ENCODE peak calls at places on chromosomes 16 and 17, in seven cellular contexts. One of them, this sample, is unnamed.

GRCh38 chr16:15494231-15494630 is 59.8 kb downstream of the BMERB1 start:
- DNase-seq in breast epithelium: no peak
- DNase-seq in psoas muscle: no peak
- DNase-seq in uterus: no peak
- DNase-seq in epithelial cell of esophagus: no peak
- DNase-seq in IMR-90: peak
- DNase-seq in neural progenitor cell: no peak
- DNase-seq in this sample: peak

GRCh38 chr17:7894866-7895265 is 6.3 kb downstream of the CHD3 start:
- DNase-seq in psoas muscle: no peak
- DNase-seq in epithelial cell of esophagus: no peak
- DNase-seq in IMR-90: no peak
- DNase-seq in breast epithelium: no peak
- DNase-seq in neural progenitor cell: no peak
- DNase-seq in uterus: no peak
- DNase-seq in this sample: no peak

GRCh38 chr16:50478773-50479149 is 69.4 kb upstream of the NKD1 start:
- DNase-seq in breast epithelium: no peak
- DNase-seq in neural progenitor cell: no peak
- DNase-seq in psoas muscle: no peak
- DNase-seq in uterus: no peak
- DNase-seq in epithelial cell of esophagus: peak
- DNase-seq in IMR-90: no peak
- DNase-seq in this sample: no peak

GRCh38 chr16:51854401-51854951 is 692.5 kb downstream of the TOX3 start:
- DNase-seq in uterus: no peak
- DNase-seq in IMR-90: peak
- DNase-seq in breast epithelium: no peak
- DNase-seq in epithelial cell of esophagus: no peak
- DNase-seq in psoas muscle: no peak
- DNase-seq in neural progenitor cell: no peak
- DNase-seq in this sample: no peak

GRCh38 chr17:13786000-13786598 is 184.4 kb upstream of the HS3ST3A1 start:
- DNase-seq in neural progenitor cell: no peak
- DNase-seq in epithelial cell of esophagus: no peak
- DNase-seq in psoas muscle: no peak
- DNase-seq in IMR-90: peak
- DNase-seq in uterus: no peak
- DNase-seq in breast epithelium: no peak
- DNase-seq in this sample: peak

GRCh38 chr16:10178079-10178478 is 4.1 kb downstream of the GRIN2A start:
- DNase-seq in breast epithelium: no peak
- DNase-seq in epithelial cell of esophagus: peak
- DNase-seq in psoas muscle: no peak
- DNase-seq in IMR-90: no peak
- DNase-seq in neural progenitor cell: no peak
- DNase-seq in uterus: no peak
- DNase-seq in this sample: no peak

GRCh38 chr16:69393898-69394849 is 8.4 kb upstream of the TERF2 start:
- DNase-seq in IMR-90: peak
- DNase-seq in epithelial cell of esophagus: no peak
- DNase-seq in neural progenitor cell: no peak
- DNase-seq in psoas muscle: no peak
- DNase-seq in breast epithelium: peak
- DNase-seq in uterus: no peak
- DNase-seq in this sample: no peak

GRCh38 chr16:28210979-28211505 is 723 bp downstream of the XPO6 start:
- DNase-seq in neural progenitor cell: peak
- DNase-seq in IMR-90: peak
- DNase-seq in psoas muscle: peak
- DNase-seq in epithelial cell of esophagus: peak
- DNase-seq in uterus: peak
- DNase-seq in breast epithelium: peak
- DNase-seq in this sample: peak

GRCh38 chr16:25877103-25877502 is 185.3 kb downstream of the HS3ST4 start:
- DNase-seq in uterus: no peak
- DNase-seq in neural progenitor cell: no peak
- DNase-seq in IMR-90: no peak
- DNase-seq in psoas muscle: no peak
- DNase-seq in breast epithelium: no peak
- DNase-seq in epithelial cell of esophagus: no peak
- DNase-seq in this sample: no peak

GRCh38 chr16:65225488-65225887 is 103.6 kb upstream of the CDH11 start:
- DNase-seq in epithelial cell of esophagus: no peak
- DNase-seq in IMR-90: no peak
- DNase-seq in uterus: no peak
- DNase-seq in neural progenitor cell: no peak
- DNase-seq in breast epithelium: no peak
- DNase-seq in psoas muscle: no peak
- DNase-seq in this sample: no peak

GRCh38 chr17:6350806-6351205 is 84.1 kb downstream of the AIPL1 start:
- DNase-seq in epithelial cell of esophagus: no peak
- DNase-seq in neural progenitor cell: no peak
- DNase-seq in uterus: no peak
- DNase-seq in breast epithelium: no peak
- DNase-seq in psoas muscle: no peak
- DNase-seq in IMR-90: no peak
- DNase-seq in this sample: no peak

GRCh38 chr17:9875441-9875840 is 29.6 kb downstream of the RCVRN start:
- DNase-seq in breast epithelium: no peak
- DNase-seq in IMR-90: peak
- DNase-seq in epithelial cell of esophagus: no peak
- DNase-seq in uterus: peak
- DNase-seq in psoas muscle: no peak
- DNase-seq in neural progenitor cell: peak
- DNase-seq in this sample: peak

GRCh38 chr17:30554839-30555751 is 77.9 kb downstream of the GOSR1 start:
- DNase-seq in epithelial cell of esophagus: no peak
- DNase-seq in psoas muscle: no peak
- DNase-seq in breast epithelium: no peak
- DNase-seq in uterus: no peak
- DNase-seq in IMR-90: peak
- DNase-seq in neural progenitor cell: peak
- DNase-seq in this sample: peak

GRCh38 chr16:58533751-58534470 is 18.6 kb downstream of the SETD6 start:
- DNase-seq in psoas muscle: peak
- DNase-seq in epithelial cell of esophagus: no peak
- DNase-seq in breast epithelium: no peak
- DNase-seq in uterus: no peak
- DNase-seq in IMR-90: no peak
- DNase-seq in neural progenitor cell: no peak
- DNase-seq in this sample: no peak

GRCh38 chr16:87951550-87952538 is 610 bp downstream of the BANP start:
- DNase-seq in neural progenitor cell: no peak
- DNase-seq in uterus: no peak
- DNase-seq in breast epithelium: no peak
- DNase-seq in psoas muscle: peak
- DNase-seq in IMR-90: no peak
- DNase-seq in epithelial cell of esophagus: no peak
- DNase-seq in this sample: peak

GRCh38 chr17:56679767-56680422 is 86.4 kb downstream of the NOG start:
- DNase-seq in psoas muscle: no peak
- DNase-seq in neural progenitor cell: no peak
- DNase-seq in IMR-90: no peak
- DNase-seq in epithelial cell of esophagus: peak
- DNase-seq in breast epithelium: no peak
- DNase-seq in uterus: no peak
- DNase-seq in this sample: no peak

GRCh38 chr17:1561420-1562177 is 993 bp downstream of the PITPNA start:
- DNase-seq in epithelial cell of esophagus: peak
- DNase-seq in breast epithelium: no peak
- DNase-seq in neural progenitor cell: peak
- DNase-seq in psoas muscle: peak
- DNase-seq in uterus: no peak
- DNase-seq in IMR-90: no peak
- DNase-seq in this sample: no peak

GRCh38 chr17:28046034-28046825 is 3.8 kb downstream of the NLK start:
- DNase-seq in breast epithelium: no peak
- DNase-seq in epithelial cell of esophagus: no peak
- DNase-seq in IMR-90: no peak
- DNase-seq in neural progenitor cell: no peak
- DNase-seq in uterus: no peak
- DNase-seq in psoas muscle: no peak
- DNase-seq in this sample: no peak

GRCh38 chr16:86797700-86798099 is 219.4 kb downstream of the FOXL1 start:
- DNase-seq in uterus: no peak
- DNase-seq in breast epithelium: no peak
- DNase-seq in epithelial cell of esophagus: no peak
- DNase-seq in IMR-90: no peak
- DNase-seq in neural progenitor cell: no peak
- DNase-seq in psoas muscle: no peak
- DNase-seq in this sample: no peak

GRCh38 chr17:77317091-77317519 is 176.3 kb downstream of the SEC14L1 start:
- DNase-seq in uterus: no peak
- DNase-seq in breast epithelium: no peak
- DNase-seq in psoas muscle: peak
- DNase-seq in IMR-90: no peak
- DNase-seq in epithelial cell of esophagus: no peak
- DNase-seq in neural progenitor cell: no peak
- DNase-seq in this sample: no peak

GRCh38 chr16:11258553-11259287 is 2.7 kb upstream of the SOCS1 start:
- DNase-seq in uterus: peak
- DNase-seq in epithelial cell of esophagus: no peak
- DNase-seq in breast epithelium: peak
- DNase-seq in neural progenitor cell: no peak
- DNase-seq in IMR-90: no peak
- DNase-seq in psoas muscle: peak
- DNase-seq in this sample: peak

GRCh38 chr17:19362293-19363113 is at the start of gene B9D1:
- DNase-seq in psoas muscle: peak
- DNase-seq in breast epithelium: peak
- DNase-seq in IMR-90: peak
- DNase-seq in epithelial cell of esophagus: peak
- DNase-seq in neural progenitor cell: peak
- DNase-seq in uterus: peak
- DNase-seq in this sample: peak

GRCh38 chr17:43211480-43212402 is at the start of gene TMEM106A:
- DNase-seq in neural progenitor cell: peak
- DNase-seq in uterus: peak
- DNase-seq in epithelial cell of esophagus: peak
- DNase-seq in psoas muscle: peak
- DNase-seq in IMR-90: peak
- DNase-seq in breast epithelium: peak
- DNase-seq in this sample: peak
- TF ChIP-seq CTCF in neural progenitor cell: peak
- TF ChIP-seq CTCF in uterus: peak
- TF ChIP-seq CTCF in epithelial cell of esophagus: no peak
- TF ChIP-seq CTCF in psoas muscle: no peak
- TF ChIP-seq CTCF in IMR-90: peak
- TF ChIP-seq CTCF in breast epithelium: no peak
- TF ChIP-seq CTCF in this sample: peak

DNA sequence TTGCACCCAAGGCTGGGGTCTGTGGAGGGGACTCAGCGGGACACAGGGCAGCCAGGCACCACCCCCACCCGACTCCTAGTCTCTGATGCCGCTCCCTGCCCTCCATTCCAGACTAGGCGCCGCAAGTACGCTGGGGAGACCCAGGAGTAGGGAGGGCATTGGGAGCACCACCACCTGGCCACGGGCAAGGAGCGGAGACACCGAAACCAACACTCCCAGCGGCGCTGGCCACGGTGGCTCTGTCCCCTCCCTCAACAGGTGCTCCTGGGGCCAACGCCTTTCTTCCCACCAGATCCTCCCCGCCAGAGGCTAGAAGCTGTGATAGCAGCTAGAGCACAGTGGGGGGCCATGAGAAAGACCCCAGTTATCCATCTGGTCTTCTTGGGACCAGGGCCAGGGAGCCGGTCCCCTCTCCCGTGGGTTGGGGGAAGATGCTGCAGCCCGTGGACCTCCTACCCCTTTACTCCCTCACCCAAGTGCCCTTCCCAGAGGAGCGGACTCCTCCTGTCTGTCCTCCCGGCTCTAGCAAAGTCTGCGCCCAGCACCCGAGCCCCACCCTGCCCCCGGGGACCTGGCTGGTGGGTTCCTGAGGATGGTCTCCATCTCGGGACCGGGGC is 453 bp upstream of the SYNGR3 start:
- DNase-seq in breast epithelium: no peak
- DNase-seq in neural progenitor cell: peak
- DNase-seq in psoas muscle: no peak
- DNase-seq in epithelial cell of esophagus: no peak
- DNase-seq in IMR-90: no peak
- DNase-seq in uterus: no peak
- DNase-seq in this sample: no peak
- H3K4me3 ChIP-seq in breast epithelium: peak
- H3K4me3 ChIP-seq in neural progenitor cell: peak
- H3K4me3 ChIP-seq in psoas muscle: no peak
- H3K4me3 ChIP-seq in epithelial cell of esophagus: no peak
- H3K4me3 ChIP-seq in IMR-90: peak
- H3K4me3 ChIP-seq in uterus: no peak
- H3K4me3 ChIP-seq in this sample: no peak

DNA sequence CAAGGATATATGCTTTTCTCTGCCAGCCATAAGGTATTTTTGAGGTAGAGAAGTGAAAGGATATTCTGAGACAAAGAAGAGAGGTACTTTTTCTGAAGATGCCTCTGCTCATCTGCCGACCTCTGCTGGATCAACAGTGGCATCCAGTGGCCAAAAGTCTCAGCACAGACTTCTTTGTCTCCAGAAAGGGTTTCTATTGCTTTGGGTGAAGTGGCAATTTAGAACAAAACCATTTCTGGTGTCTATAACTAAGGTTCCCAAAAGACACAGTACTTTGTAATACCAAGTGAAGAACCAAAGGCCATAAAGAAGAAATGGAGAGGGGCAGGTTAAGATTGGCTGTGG is 155.2 kb upstream of the C17orf78 start:
- DNase-seq in breast epithelium: no peak
- DNase-seq in epithelial cell of esophagus: peak
- DNase-seq in uterus: no peak
- DNase-seq in psoas muscle: no peak
- DNase-seq in IMR-90: peak
- DNase-seq in neural progenitor cell: peak
- DNase-seq in this sample: peak
- TF ChIP-seq CTCF in breast epithelium: no peak
- TF ChIP-seq CTCF in epithelial cell of esophagus: peak
- TF ChIP-seq CTCF in uterus: no peak
- TF ChIP-seq CTCF in psoas muscle: peak
- TF ChIP-seq CTCF in IMR-90: peak
- TF ChIP-seq CTCF in neural progenitor cell: peak
- TF ChIP-seq CTCF in this sample: peak

GRCh38 chr17:57705921-57706695 is 39.0 kb downstream of the CCDC182 start:
- DNase-seq in IMR-90: no peak
- DNase-seq in breast epithelium: no peak
- DNase-seq in uterus: no peak
- DNase-seq in epithelial cell of esophagus: peak
- DNase-seq in psoas muscle: no peak
- DNase-seq in neural progenitor cell: no peak
- DNase-seq in this sample: no peak

GRCh38 chr17:57707892-57708291 is 37.2 kb downstream of the CCDC182 start:
- DNase-seq in neural progenitor cell: peak
- DNase-seq in breast epithelium: no peak
- DNase-seq in uterus: no peak
- DNase-seq in psoas muscle: peak
- DNase-seq in IMR-90: peak
- DNase-seq in epithelial cell of esophagus: no peak
- DNase-seq in this sample: no peak

GRCh38 chr17:57704448-57704847 is 40.7 kb downstream of the CCDC182 start:
- DNase-seq in epithelial cell of esophagus: no peak
- DNase-seq in breast epithelium: no peak
- DNase-seq in IMR-90: no peak
- DNase-seq in uterus: no peak
- DNase-seq in psoas muscle: no peak
- DNase-seq in neural progenitor cell: no peak
- DNase-seq in this sample: no peak

GRCh38 chr17:57706761-57707160 is 38.3 kb downstream of the CCDC182 start:
- DNase-seq in uterus: no peak
- DNase-seq in breast epithelium: no peak
- DNase-seq in neural progenitor cell: no peak
- DNase-seq in IMR-90: no peak
- DNase-seq in epithelial cell of esophagus: no peak
- DNase-seq in psoas muscle: no peak
- DNase-seq in this sample: no peak

GRCh38 chr17:57708401-57708800 is 36.7 kb downstream of the CCDC182 start:
- DNase-seq in breast epithelium: no peak
- DNase-seq in uterus: no peak
- DNase-seq in psoas muscle: no peak
- DNase-seq in epithelial cell of esophagus: no peak
- DNase-seq in IMR-90: no peak
- DNase-seq in neural progenitor cell: no peak
- DNase-seq in this sample: no peak
- H3K4me3 ChIP-seq in breast epithelium: no peak
- H3K4me3 ChIP-seq in uterus: no peak
- H3K4me3 ChIP-seq in psoas muscle: no peak
- H3K4me3 ChIP-seq in epithelial cell of esophagus: no peak
- H3K4me3 ChIP-seq in IMR-90: no peak
- H3K4me3 ChIP-seq in neural progenitor cell: peak
- H3K4me3 ChIP-seq in this sample: no peak